ENCODE peak calls at places on chromosomes 5 and 9, in eight cellular contexts. One of them, this sample, is unnamed.

GRCh38 chr9:117400131-117400530 is 14.7 kb downstream of the ASTN2 start:
- DNase-seq in fibroblast of lung: no peak
- DNase-seq in SHP77: no peak
- DNase-seq in T-helper 17 cell: no peak
- DNase-seq in SJSA1: no peak
- DNase-seq in activated effector memory CD4-positive, alpha-beta T cell treated with Interleukin-2 at 50 U/mL for 16 hours: no peak
- DNase-seq in T-helper 22 cell: no peak
- DNase-seq in stimulated activated CD8-positive, alpha-beta memory T cell treated with anti-CD3 and anti-CD28 coated beads, Interleukin-4, amount 100 ng/mL, for 4 hours: no peak
- DNase-seq in this sample: no peak

GRCh38 chr9:101341958-101342357 is 42.8 kb downstream of the BAAT start:
- DNase-seq in T-helper 22 cell: no peak
- DNase-seq in fibroblast of lung: no peak
- DNase-seq in stimulated activated CD8-positive, alpha-beta memory T cell treated with anti-CD3 and anti-CD28 coated beads, Interleukin-4, amount 100 ng/mL, for 4 hours: no peak
- DNase-seq in SHP77: no peak
- DNase-seq in activated effector memory CD4-positive, alpha-beta T cell treated with Interleukin-2 at 50 U/mL for 16 hours: no peak
- DNase-seq in T-helper 17 cell: no peak
- DNase-seq in SJSA1: no peak
- DNase-seq in this sample: no peak

GRCh38 chr9:115649991-115650472 is 503.6 kb upstream of the PAPPA start:
- DNase-seq in T-helper 22 cell: no peak
- DNase-seq in activated effector memory CD4-positive, alpha-beta T cell treated with Interleukin-2 at 50 U/mL for 16 hours: no peak
- DNase-seq in SHP77: no peak
- DNase-seq in T-helper 17 cell: no peak
- DNase-seq in fibroblast of lung: peak
- DNase-seq in SJSA1: peak
- DNase-seq in stimulated activated CD8-positive, alpha-beta memory T cell treated with anti-CD3 and anti-CD28 coated beads, Interleukin-4, amount 100 ng/mL, for 4 hours: no peak
- DNase-seq in this sample: no peak

GRCh38 chr5:172564187-172564586 is 76.9 kb upstream of the NEURL1B start:
- DNase-seq in T-helper 22 cell: no peak
- DNase-seq in T-helper 17 cell: no peak
- DNase-seq in activated effector memory CD4-positive, alpha-beta T cell treated with Interleukin-2 at 50 U/mL for 16 hours: no peak
- DNase-seq in stimulated activated CD8-positive, alpha-beta memory T cell treated with anti-CD3 and anti-CD28 coated beads, Interleukin-4, amount 100 ng/mL, for 4 hours: no peak
- DNase-seq in SJSA1: no peak
- DNase-seq in SHP77: peak
- DNase-seq in fibroblast of lung: no peak
- DNase-seq in this sample: no peak

GRCh38 chr9:109228093-109228642 is 61.1 kb upstream of the FRRS1L start:
- DNase-seq in stimulated activated CD8-positive, alpha-beta memory T cell treated with anti-CD3 and anti-CD28 coated beads, Interleukin-4, amount 100 ng/mL, for 4 hours: no peak
- DNase-seq in SJSA1: no peak
- DNase-seq in T-helper 22 cell: no peak
- DNase-seq in T-helper 17 cell: no peak
- DNase-seq in fibroblast of lung: no peak
- DNase-seq in SHP77: no peak
- DNase-seq in activated effector memory CD4-positive, alpha-beta T cell treated with Interleukin-2 at 50 U/mL for 16 hours: no peak
- DNase-seq in this sample: no peak

GRCh38 chr5:66945389-66946349 is 250.9 kb downstream of the CD180 start:
- DNase-seq in activated effector memory CD4-positive, alpha-beta T cell treated with Interleukin-2 at 50 U/mL for 16 hours: no peak
- DNase-seq in fibroblast of lung: no peak
- DNase-seq in stimulated activated CD8-positive, alpha-beta memory T cell treated with anti-CD3 and anti-CD28 coated beads, Interleukin-4, amount 100 ng/mL, for 4 hours: no peak
- DNase-seq in SJSA1: no peak
- DNase-seq in T-helper 17 cell: no peak
- DNase-seq in T-helper 22 cell: no peak
- DNase-seq in SHP77: no peak
- DNase-seq in this sample: peak

GRCh38 chr9:18542837-18543405 is 69.0 kb downstream of the ADAMTSL1 start:
- DNase-seq in SHP77: no peak
- DNase-seq in stimulated activated CD8-positive, alpha-beta memory T cell treated with anti-CD3 and anti-CD28 coated beads, Interleukin-4, amount 100 ng/mL, for 4 hours: no peak
- DNase-seq in fibroblast of lung: peak
- DNase-seq in T-helper 17 cell: no peak
- DNase-seq in T-helper 22 cell: no peak
- DNase-seq in SJSA1: no peak
- DNase-seq in activated effector memory CD4-positive, alpha-beta T cell treated with Interleukin-2 at 50 U/mL for 16 hours: no peak
- DNase-seq in this sample: peak

GRCh38 chr5:42970636-42971559 is 69.2 kb downstream of the ANXA2R start:
- DNase-seq in SJSA1: no peak
- DNase-seq in T-helper 22 cell: no peak
- DNase-seq in activated effector memory CD4-positive, alpha-beta T cell treated with Interleukin-2 at 50 U/mL for 16 hours: no peak
- DNase-seq in fibroblast of lung: no peak
- DNase-seq in T-helper 17 cell: no peak
- DNase-seq in stimulated activated CD8-positive, alpha-beta memory T cell treated with anti-CD3 and anti-CD28 coated beads, Interleukin-4, amount 100 ng/mL, for 4 hours: no peak
- DNase-seq in SHP77: no peak
- DNase-seq in this sample: peak

GRCh38 chr5:78511116-78511906 is 137.3 kb downstream of the LHFPL2 start:
- DNase-seq in SHP77: no peak
- DNase-seq in stimulated activated CD8-positive, alpha-beta memory T cell treated with anti-CD3 and anti-CD28 coated beads, Interleukin-4, amount 100 ng/mL, for 4 hours: no peak
- DNase-seq in T-helper 17 cell: no peak
- DNase-seq in fibroblast of lung: no peak
- DNase-seq in T-helper 22 cell: no peak
- DNase-seq in activated effector memory CD4-positive, alpha-beta T cell treated with Interleukin-2 at 50 U/mL for 16 hours: no peak
- DNase-seq in SJSA1: no peak
- DNase-seq in this sample: no peak

GRCh38 chr9:14309403-14309802 is 4.5 kb downstream of the NFIB start:
- DNase-seq in fibroblast of lung: peak
- DNase-seq in activated effector memory CD4-positive, alpha-beta T cell treated with Interleukin-2 at 50 U/mL for 16 hours: no peak
- DNase-seq in SHP77: no peak
- DNase-seq in SJSA1: no peak
- DNase-seq in T-helper 17 cell: no peak
- DNase-seq in T-helper 22 cell: no peak
- DNase-seq in stimulated activated CD8-positive, alpha-beta memory T cell treated with anti-CD3 and anti-CD28 coated beads, Interleukin-4, amount 100 ng/mL, for 4 hours: no peak
- DNase-seq in this sample: peak

GRCh38 chr5:53037141-53037859 is 48.1 kb downstream of the ITGA2 start:
- DNase-seq in T-helper 17 cell: no peak
- DNase-seq in SHP77: no peak
- DNase-seq in SJSA1: no peak
- DNase-seq in stimulated activated CD8-positive, alpha-beta memory T cell treated with anti-CD3 and anti-CD28 coated beads, Interleukin-4, amount 100 ng/mL, for 4 hours: no peak
- DNase-seq in fibroblast of lung: peak
- DNase-seq in activated effector memory CD4-positive, alpha-beta T cell treated with Interleukin-2 at 50 U/mL for 16 hours: no peak
- DNase-seq in T-helper 22 cell: no peak
- DNase-seq in this sample: peak

GRCh38 chr5:163809480-163809879 is 304.1 kb downstream of the MAT2B start:
- DNase-seq in fibroblast of lung: peak
- DNase-seq in T-helper 22 cell: no peak
- DNase-seq in stimulated activated CD8-positive, alpha-beta memory T cell treated with anti-CD3 and anti-CD28 coated beads, Interleukin-4, amount 100 ng/mL, for 4 hours: no peak
- DNase-seq in SJSA1: no peak
- DNase-seq in activated effector memory CD4-positive, alpha-beta T cell treated with Interleukin-2 at 50 U/mL for 16 hours: no peak
- DNase-seq in T-helper 17 cell: no peak
- DNase-seq in SHP77: no peak
- DNase-seq in this sample: peak

GRCh38 chr9:93255994-93256877 is 72.3 kb downstream of the WNK2 start:
- DNase-seq in SHP77: no peak
- DNase-seq in T-helper 17 cell: no peak
- DNase-seq in SJSA1: peak
- DNase-seq in stimulated activated CD8-positive, alpha-beta memory T cell treated with anti-CD3 and anti-CD28 coated beads, Interleukin-4, amount 100 ng/mL, for 4 hours: no peak
- DNase-seq in T-helper 22 cell: no peak
- DNase-seq in fibroblast of lung: no peak
- DNase-seq in activated effector memory CD4-positive, alpha-beta T cell treated with Interleukin-2 at 50 U/mL for 16 hours: no peak
- DNase-seq in this sample: no peak

GRCh38 chr5:40981420-40981819 is 72.1 kb downstream of the C7 start:
- DNase-seq in SJSA1: no peak
- DNase-seq in stimulated activated CD8-positive, alpha-beta memory T cell treated with anti-CD3 and anti-CD28 coated beads, Interleukin-4, amount 100 ng/mL, for 4 hours: no peak
- DNase-seq in SHP77: no peak
- DNase-seq in fibroblast of lung: peak
- DNase-seq in T-helper 17 cell: no peak
- DNase-seq in T-helper 22 cell: no peak
- DNase-seq in activated effector memory CD4-positive, alpha-beta T cell treated with Interleukin-2 at 50 U/mL for 16 hours: no peak
- DNase-seq in this sample: no peak

This sample was measured in dermis blood vessel endothelial cell.